ENCODE peak calls at places on chromosomes 11 and 22, in ten cellular contexts. D, Q, M, U, S, C, O, E, P and Y are unnamed samples.

GRCh38 chr22:28799125-28799833 is 1.1 kb downstream of the XBP1 start:
- DNase-seq in D (peak; percentile 36), Q (no peak), M (peak; percentile 83), U (peak; percentile 62), S (no peak), C (peak; percentile 96), O (no peak), E (peak; percentile 46), P (peak; percentile 77), Y (no peak)

GRCh38 chr22:48672387-48672786 is 1155.3 kb downstream of the BRD1 start:
- DNase-seq in D (no peak), Q (no peak), M (no peak), U (no peak), S (no peak), C (no peak), O (no peak), E (no peak), P (no peak), Y (no peak)

GRCh38 chr11:45301537-45302246 is 15.6 kb upstream of the SYT13 start:
- DNase-seq in D (no peak), Q (no peak), M (no peak), U (no peak), S (no peak), C (no peak), O (no peak), E (no peak), P (no peak), Y (no peak)

GRCh38 chr11:19958218-19958617 is 202.1 kb downstream of the DBX1 start:
- DNase-seq in D (no peak), Q (no peak), M (no peak), U (no peak), S (no peak), C (no peak), O (no peak), E (no peak), P (no peak), Y (no peak)

GRCh38 chr11:86341382-86341781 is 33.3 kb upstream of the CCDC81 start:
- DNase-seq in D (peak; percentile 29), Q (no peak), M (no peak), U (no peak), S (no peak), C (no peak), O (no peak), E (no peak), P (no peak), Y (no peak)

GRCh38 chr11:40240284-40240683 is 1219.2 kb downstream of the LRRC4C start:
- DNase-seq in D (no peak), Q (no peak), M (no peak), U (no peak), S (no peak), C (no peak), O (no peak), E (no peak), P (no peak), Y (no peak)

GRCh38 chr11:69669486-69669885 is 5.7 kb downstream of the LTO1 start:
- DNase-seq in D (no peak), Q (peak; percentile 64), M (no peak), U (no peak), S (no peak), C (no peak), O (no peak), E (no peak), P (no peak), Y (no peak)

GRCh38 chr11:85114786-85115185 is 512.4 kb downstream of the DLG2 start:
- DNase-seq in D (no peak), Q (no peak), M (no peak), U (no peak), S (no peak), C (peak; percentile 56), O (no peak), E (no peak), P (no peak), Y (no peak)

GRCh38 chr22:41401781-41402648 is 20.3 kb downstream of the TEF start:
- DNase-seq in D (no peak), Q (peak; percentile 87), M (peak; percentile 44), U (peak; percentile 83), S (no peak), C (peak; percentile 70), O (peak; percentile 87), E (peak; percentile 79), P (peak; percentile 85), Y (no peak)

GRCh38 chr11:117610045-117610444 is 187.0 kb downstream of the DSCAML1 start:
- DNase-seq in D (no peak), Q (no peak), M (no peak), U (no peak), S (no peak), C (peak; percentile 55), O (no peak), E (no peak), P (peak; percentile 17), Y (no peak)

GRCh38 chr11:46616551-46617450 is at the start of gene HARBI1:
- DNase-seq in D (peak; percentile 92), Q (peak; percentile 96), M (peak; percentile 69), U (peak; percentile 91), S (peak; percentile 94), C (peak; percentile 90), O (peak; percentile 90), E (peak; percentile 83), P (peak; percentile 94), Y (peak; percentile 85)

DNA sequence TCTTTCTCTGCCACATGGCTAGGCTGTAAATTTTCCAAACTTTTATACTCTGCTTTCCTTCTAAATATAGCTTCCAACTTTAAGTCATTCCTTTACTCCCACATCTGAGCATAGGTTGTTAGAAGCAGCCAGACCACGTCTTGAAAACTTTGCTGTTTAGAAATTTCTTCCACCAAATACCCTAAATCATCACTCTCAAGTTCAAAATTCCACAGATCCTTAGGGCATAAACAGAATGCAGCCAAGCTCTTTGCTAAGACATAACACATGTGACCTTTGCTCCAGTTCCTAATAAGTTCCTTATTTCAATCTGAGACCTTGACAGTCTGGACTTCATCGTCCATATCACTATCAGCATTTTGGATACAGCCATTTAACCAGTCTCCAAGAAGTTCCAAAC is 749.9 kb downstream of the METTL15 start:
- DNase-seq in D (no peak), Q (no peak), M (no peak), U (no peak), S (no peak), C (no peak), O (no peak), E (no peak), P (no peak), Y (no peak)
- H3K27ac ChIP-seq in D (no peak overlapping the region), Q (no peak overlapping the region), M (no peak overlapping the region), U (no peak overlapping the region), S (no peak overlapping the region), C (no peak overlapping the region), O (no peak overlapping the region), E (no peak overlapping the region), P (no peak overlapping the region), Y (no peak overlapping the region)

DNA sequence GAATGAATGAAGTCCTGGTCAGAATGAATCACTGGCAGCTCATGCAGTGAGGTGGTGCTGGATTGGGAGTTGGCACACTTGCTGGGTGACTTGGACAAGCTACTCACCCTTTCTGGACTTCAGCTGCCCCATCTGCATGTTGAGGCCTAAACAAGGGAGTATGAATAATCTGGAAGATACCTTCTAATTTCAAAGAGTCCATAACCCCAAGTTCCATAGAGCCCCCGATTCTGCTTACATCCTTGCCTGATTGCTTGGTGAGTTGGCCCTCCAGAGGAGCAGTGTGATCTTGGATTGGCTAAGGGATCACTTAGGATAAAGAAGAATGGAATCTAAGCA is 18.3 kb upstream of the ACCSL start:
- DNase-seq in D (no peak), Q (no peak), M (no peak), U (no peak), S (no peak), C (no peak), O (no peak), E (no peak), P (no peak), Y (no peak)
- H3K27me3 ChIP-seq in D (no peaks in the 10 kb centered on the region), Q (no peaks in the 10 kb centered on the region), M (no peaks in the 10 kb centered on the region), U (no peaks in the 10 kb centered on the region), S (peaks cover 5% of the 10 kb centered on the region), C (no peaks in the 10 kb centered on the region), O (no peaks in the 10 kb centered on the region), E (no peaks in the 10 kb centered on the region), P (no peaks in the 10 kb centered on the region), Y (peaks cover 5% of the 10 kb centered on the region)

DNA sequence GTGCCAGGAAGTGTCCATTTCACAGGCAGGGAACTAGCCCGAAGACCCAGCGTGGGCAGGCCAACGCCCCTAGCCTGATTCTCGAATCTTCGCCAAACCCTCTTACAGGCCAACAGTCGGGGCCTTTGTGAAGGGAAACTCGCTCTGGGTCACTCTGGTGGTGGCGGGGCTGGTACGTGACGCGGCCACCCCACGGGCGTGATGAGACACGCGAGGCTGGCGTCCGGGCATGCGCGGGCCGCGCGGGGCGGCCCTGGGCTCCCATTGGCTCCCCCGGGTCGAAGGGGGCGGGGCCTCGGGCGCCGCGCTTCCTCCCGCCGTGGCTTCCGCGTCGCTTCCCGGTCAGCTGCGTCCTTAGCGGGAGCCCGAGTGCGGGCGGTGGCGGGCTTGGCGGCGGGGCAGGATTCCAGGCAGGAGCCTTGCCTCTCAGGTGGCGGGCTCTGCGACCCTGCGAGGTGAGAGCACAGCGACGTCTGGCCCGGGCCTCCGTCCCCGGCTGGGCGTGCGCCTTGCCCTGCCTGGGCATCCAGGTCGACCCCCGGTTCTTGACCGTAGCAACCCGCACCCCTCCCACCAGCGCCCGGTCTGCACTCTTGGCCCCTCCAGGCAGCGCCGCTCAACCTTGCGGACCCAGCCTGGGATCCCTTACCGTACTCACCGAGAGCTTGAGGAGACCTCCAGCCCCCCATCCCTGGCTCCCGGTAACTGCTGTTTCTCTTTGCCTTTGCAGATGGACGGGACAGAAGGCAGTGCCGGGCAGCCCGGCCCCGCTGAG is at the start of gene FRMD8:
- DNase-seq in D (peak; percentile 84), Q (peak; percentile 98), M (peak; percentile 81), U (peak; percentile 94), S (peak; percentile 94), C (peak; percentile 81), O (peak; percentile 90), E (peak; percentile 93), P (peak; percentile 97), Y (peak; percentile 89)
- H3K4me1 ChIP-seq in D (peaks cover 18% of the 10 kb centered on the region), Q (peaks cover 15% of the 10 kb centered on the region), M (no peaks in the 10 kb centered on the region), U (peaks cover 20% of the 10 kb centered on the region), S (peaks cover 84% of the 10 kb centered on the region), C (peaks cover 80% of the 10 kb centered on the region), O (peaks cover 44% of the 10 kb centered on the region), E (peaks cover 18% of the 10 kb centered on the region), P (peaks cover 38% of the 10 kb centered on the region), Y (peaks cover 76% of the 10 kb centered on the region)

DNA sequence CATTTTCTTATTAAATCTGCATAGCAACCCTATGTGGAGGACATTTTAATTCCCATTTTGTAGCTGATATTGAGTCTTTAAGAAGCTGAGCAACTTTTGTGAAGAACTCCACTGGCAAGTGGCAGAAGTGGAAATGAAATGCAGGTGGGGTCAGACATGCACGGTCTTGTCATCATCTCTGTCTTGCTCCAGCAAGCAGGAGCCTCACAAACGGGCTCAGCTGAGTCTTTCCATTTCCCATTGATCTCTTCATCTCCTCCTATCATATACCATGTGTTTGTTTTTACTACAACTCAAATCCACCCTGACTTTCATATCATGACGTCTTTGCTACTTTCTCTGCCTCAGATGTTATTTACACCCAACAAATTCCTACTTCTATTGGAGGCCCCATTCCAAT is 97.9 kb upstream of the TENM4 start:
- DNase-seq in D (no peak), Q (no peak), M (no peak), U (no peak), S (no peak), C (peak; percentile 64), O (no peak), E (no peak), P (no peak), Y (no peak)
- H3K27ac ChIP-seq in D (no peak overlapping the region), Q (no peak overlapping the region), M (no peak overlapping the region), U (no peak overlapping the region), S (no peak overlapping the region), C (no peak overlapping the region), O (no peak overlapping the region), E (no peak overlapping the region), P (no peak overlapping the region), Y (no peak overlapping the region)

GRCh38 chr11:111245425-111245824 is at the start of gene POU2AF2:
- DNase-seq in D (no peak), Q (no peak), M (no peak), U (no peak), S (no peak), C (no peak), O (no peak), E (no peak), P (no peak), Y (no peak)
- H3K27me3 ChIP-seq in D (no peaks in the 10 kb centered on the region), Q (no peaks in the 10 kb centered on the region), M (no peaks in the 10 kb centered on the region), U (no peaks in the 10 kb centered on the region), S (no peaks in the 10 kb centered on the region), C (peaks cover 5% of the 10 kb centered on the region), O (no peaks in the 10 kb centered on the region), E (no peaks in the 10 kb centered on the region), P (no peaks in the 10 kb centered on the region), Y (no peaks in the 10 kb centered on the region)